ENCODE peak calls at places on chromosomes 4 and X, in eight cellular contexts. V, A, J, L, R, N, B and F are unnamed samples.

GRCh38 chr4:16765549-16765948 is 132.9 kb downstream of the LDB2 start:
- DNase-seq in V (no peak), A (no peak), J (no peak), L (no peak), R (no peak), N (no peak), B (no peak), F (no peak)

GRCh38 chrX:39912126-39912525 is 185.6 kb downstream of the BCOR start:
- DNase-seq in V (no peak), A (no peak), J (no peak), L (no peak), R (no peak), N (no peak), B (no peak), F (no peak)

GRCh38 chrX:9902651-9903050 is 64.5 kb upstream of the CLDN34 start:
- DNase-seq in V (no peak), A (no peak), J (no peak), L (no peak), R (no peak), N (no peak), B (no peak), F (peak)

GRCh38 chrX:5857232-5857631 is 371.4 kb downstream of the NLGN4X start:
- DNase-seq in V (no peak), A (no peak), J (no peak), L (no peak), R (no peak), N (no peak), B (no peak), F (no peak)

GRCh38 chr4:95363966-95364365 is 184.8 kb downstream of the UNC5C start:
- DNase-seq in V (no peak), A (no peak), J (no peak), L (no peak), R (no peak), N (no peak), B (no peak), F (no peak)

GRCh38 chr4:186920486-186920885 is 196.8 kb upstream of the FAT1 start:
- DNase-seq in V (no peak), A (no peak), J (no peak), L (no peak), R (peak), N (peak), B (no peak), F (no peak)

GRCh38 chrX:77442728-77443127 is 4.5 kb upstream of the FGF16 start:
- DNase-seq in V (no peak), A (no peak), J (no peak), L (no peak), R (peak), N (peak), B (no peak), F (no peak)

GRCh38 chr4:82500106-82500738 is 61.6 kb downstream of the TMEM150C start:
- DNase-seq in V (no peak), A (no peak), J (no peak), L (no peak), R (peak), N (no peak), B (no peak), F (no peak)

GRCh38 chr4:123116412-123116811 is 194.0 kb upstream of the NUDT6 start:
- DNase-seq in V (no peak), A (no peak), J (no peak), L (no peak), R (no peak), N (no peak), B (no peak), F (no peak)

GRCh38 chrX:119399772-119400101 is 601 bp downstream of the SLC25A43 start:
- DNase-seq in V (no peak), A (no peak), J (no peak), L (no peak), R (peak), N (peak), B (peak), F (no peak)

GRCh38 chr4:1090036-1090435 is 23.3 kb downstream of the RNF212 start:
- DNase-seq in V (no peak), A (no peak), J (no peak), L (no peak), R (no peak), N (no peak), B (no peak), F (no peak)

GRCh38 chr4:8643986-8644385 is 51.4 kb downstream of the CPZ start:
- DNase-seq in V (no peak), A (no peak), J (peak), L (no peak), R (no peak), N (no peak), B (no peak), F (no peak)

GRCh38 chr4:139599594-139600374 is 43.8 kb upstream of the SETD7 start:
- DNase-seq in V (no peak), A (no peak), J (no peak), L (no peak), R (peak), N (no peak), B (no peak), F (no peak)

GRCh38 chrX:56763556-56764152 is 34.6 kb downstream of the NBDY start:
- DNase-seq in V (peak), A (peak), J (peak), L (no peak), R (no peak), N (peak), B (no peak), F (peak)

GRCh38 chr4:37666625-37667071 is 19.5 kb downstream of the RELL1 start:
- DNase-seq in V (no peak), A (no peak), J (no peak), L (peak), R (peak), N (peak), B (no peak), F (no peak)

GRCh38 chr4:151727365-151727764 is 33.4 kb downstream of the GATB start:
- DNase-seq in V (no peak), A (no peak), J (no peak), L (no peak), R (no peak), N (peak), B (no peak), F (no peak)

GRCh38 chr4:1410491-1411325 is 4.5 kb upstream of the NKX1-1 start:
- DNase-seq in V (peak), A (no peak), J (peak), L (no peak), R (peak), N (peak), B (peak), F (no peak)

GRCh38 chr4:125187621-125188176 is 127.1 kb upstream of the FAT4 start:
- DNase-seq in V (no peak), A (no peak), J (no peak), L (no peak), R (peak), N (no peak), B (no peak), F (peak)

GRCh38 chr4:76377481-76377901 is 43.5 kb downstream of the CCDC158 start:
- DNase-seq in V (no peak), A (no peak), J (no peak), L (no peak), R (no peak), N (no peak), B (no peak), F (no peak)

GRCh38 chrX:99603076-99603814 is 806.8 kb downstream of the PCDH19 start:
- DNase-seq in V (no peak), A (no peak), J (no peak), L (no peak), R (no peak), N (no peak), B (no peak), F (no peak)

GRCh38 chrX:121389976-121390709 is 342.7 kb downstream of the GLUD2 start:
- DNase-seq in V (no peak), A (no peak), J (no peak), L (no peak), R (peak), N (no peak), B (no peak), F (no peak)

GRCh38 chr4:150578745-150579470 is 3.0 kb upstream of the MAB21L2 start:
- DNase-seq in V (no peak), A (no peak), J (peak), L (no peak), R (no peak), N (no peak), B (no peak), F (no peak)

GRCh38 chr4:41921476-41921875 is 13.8 kb upstream of the TMEM33 start:
- DNase-seq in V (no peak), A (no peak), J (peak), L (no peak), R (no peak), N (no peak), B (no peak), F (no peak)

GRCh38 chr4:182293836-182294235 is 50.6 kb downstream of the TENM3 start:
- DNase-seq in V (no peak), A (no peak), J (peak), L (no peak), R (no peak), N (no peak), B (no peak), F (no peak)

GRCh38 chr4:169241480-169241879 is 29.3 kb downstream of the SH3RF1 start:
- DNase-seq in V (no peak), A (no peak), J (no peak), L (no peak), R (no peak), N (no peak), B (no peak), F (no peak)

GRCh38 chr4:31290836-31291235 is 570.7 kb downstream of the PCDH7 start:
- DNase-seq in V (no peak), A (no peak), J (peak), L (no peak), R (no peak), N (no peak), B (no peak), F (no peak)